ENCODE peak calls at places on chromosome 2, in ten cellular contexts. V is heart left ventricle; A is activated CD4-positive, alpha-beta T cell treated with anti-CD3 and anti-CD28 coated beads, Interleukin-2, amount 50 U/mL, for 1 hour; X is NCI-H1092 treated with DMSO at 0.1 percent for 48 hours; K is tibial artery; D is stimulated activated CD4-positive, alpha-beta T cell treated with anti-CD3 and anti-CD28 coated beads, Interleukin-12 subunit alpha, Interleukin-12 subunit beta, amount 100 ng/mL, for 48 hours; S is amygdala; B is EL; E is AG20443; F is Kasumi-1. W is an unnamed sample.

GRCh38 chr2:23241106-23241505 is 143.9 kb upstream of the KLHL29 start:
- DNase-seq in A (no peak), X (no peak), S (no peak), E (no peak), B (no peak), D (no peak), F (no peak), K (no peak), V (no peak), W (no peak)

GRCh38 chr2:221254281-221254680 is 317.8 kb downstream of the EPHA4 start:
- DNase-seq in D (no peak), A (no peak), S (no peak), K (no peak), V (no peak), X (no peak), F (no peak), E (no peak), B (peak; percentile 2), W (no peak)

GRCh38 chr2:9990735-9991134 is 39.2 kb downstream of the GRHL1 start:
- DNase-seq in K (peak; percentile 79), F (no peak), E (no peak), X (no peak), S (no peak), D (no peak), A (no peak), V (no peak), B (no peak), W (no peak)

GRCh38 chr2:71690876-71691275 is 237.5 kb downstream of the DYSF start:
- DNase-seq in D (no peak), B (no peak), E (no peak), A (no peak), V (no peak), S (no peak), X (no peak), K (no peak), F (no peak), W (peak; percentile 15)

GRCh38 chr2:176653856-176654443 is 384.7 kb downstream of the MTX2 start:
- DNase-seq in K (peak; percentile 44), S (peak; percentile 25), X (peak; percentile 60), A (no peak), F (peak; percentile 89), B (peak; percentile 80), E (peak; percentile 82), D (no peak), V (peak; percentile 27), W (no peak)

GRCh38 chr2:46377666-46378560 is 80.7 kb downstream of the EPAS1 start:
- DNase-seq in F (no peak), S (no peak), V (no peak), A (no peak), E (no peak), B (no peak), D (no peak), X (no peak), K (no peak), W (no peak)

GRCh38 chr2:17620280-17620679 is 79.8 kb downstream of the VSNL1 start:
- DNase-seq in D (no peak), B (peak; percentile 2), V (peak; percentile 65), E (peak; percentile 32), K (no peak), A (no peak), S (no peak), F (no peak), X (no peak), W (no peak)

GRCh38 chr2:102107741-102108070 is 34.8 kb upstream of the IL1R1 start:
- DNase-seq in S (no peak), E (peak; percentile 46), D (no peak), V (no peak), F (no peak), B (peak; percentile 52), X (no peak), K (no peak), A (no peak), W (no peak)

GRCh38 chr2:177229448-177230242 is 17.1 kb downstream of the HNRNPA3 start:
- DNase-seq in A (no peak), V (no peak), D (no peak), K (no peak), S (no peak), B (no peak), X (no peak), F (no peak), E (no peak), W (no peak)

GRCh38 chr2:42848270-42848669 is 55.9 kb upstream of the HAAO start:
- DNase-seq in K (peak; percentile 38), A (no peak), X (no peak), D (no peak), S (no peak), V (no peak), F (no peak), E (no peak), B (no peak), W (no peak)

GRCh38 chr2:3137651-3138300 is 239.8 kb downstream of the EIPR1 start:
- DNase-seq in K (no peak), F (no peak), X (no peak), B (no peak), V (no peak), A (no peak), E (no peak), S (no peak), D (no peak), W (no peak)

GRCh38 chr2:174300114-174300513 is 34.6 kb upstream of the SP9 start:
- DNase-seq in X (no peak), D (no peak), A (no peak), F (no peak), V (no peak), B (peak; percentile 6), E (peak; percentile 30), S (no peak), K (no peak), W (no peak)

GRCh38 chr2:76642122-76642521 is 880.1 kb downstream of the LRRTM4 start:
- DNase-seq in B (no peak), S (no peak), E (no peak), A (no peak), V (no peak), D (no peak), K (no peak), X (no peak), F (no peak), W (no peak)

GRCh38 chr2:238305092-238305862 is 15.0 kb upstream of the TRAF3IP1 start:
- DNase-seq in S (no peak), X (no peak), D (no peak), E (no peak), A (no peak), B (no peak), K (no peak), F (no peak), V (no peak), W (no peak)

GRCh38 chr2:131673400-131674173 is 145.9 kb downstream of the CCDC74A start:
- DNase-seq in B (peak; percentile 75), S (peak; percentile 26), X (peak; percentile 62), K (peak; percentile 68), F (peak; percentile 56), D (peak; percentile 67), V (peak; percentile 79), A (peak; percentile 57), E (peak; percentile 82), W (peak; percentile 74)

GRCh38 chr2:38148501-38148900 is 72.5 kb upstream of the CYP1B1 start:
- DNase-seq in V (no peak), S (no peak), A (no peak), K (peak; percentile 34), X (no peak), D (no peak), E (no peak), B (peak; percentile 44), F (no peak), W (no peak)

GRCh38 chr2:105820151-105820550 is 75.4 kb downstream of the NCK2 start:
- DNase-seq in V (no peak), X (no peak), F (no peak), A (no peak), E (no peak), S (no peak), D (no peak), B (no peak), K (no peak), W (no peak)

GRCh38 chr2:70203086-70203485 is 12.3 kb upstream of the C2orf42 start:
- DNase-seq in A (no peak), K (no peak), B (no peak), V (no peak), X (no peak), E (no peak), S (no peak), F (no peak), D (no peak), W (no peak)

GRCh38 chr2:35428548-35428947 is 927.0 kb upstream of the CRIM1 start:
- DNase-seq in S (peak; percentile 3), V (no peak), B (peak; percentile 12), X (no peak), A (no peak), E (no peak), K (no peak), F (peak; percentile 46), D (no peak), W (no peak)

GRCh38 chr2:854460-854859 is 96.2 kb upstream of the SNTG2 start:
- DNase-seq in S (no peak), V (no peak), F (no peak), X (peak; percentile 36), D (peak; percentile 28), A (no peak), E (peak; percentile 52), B (peak; percentile 13), K (no peak), W (no peak)

W was measured in natural killer cell treated with Interleukin-12 subunit alpha and Interleukin-12 subunit beta and Interleukin-15 and Interleukin-18, amount 100 ng/mL, for 72 hours.